ENCODE peak calls at places on chromosomes 1 and 21, in four cellular contexts. T is NCI-H1105; L is stimulated activated CD8-positive, alpha-beta memory T cell treated with anti-CD3 and anti-CD28 coated beads, Interleukin-12 subunit alpha, Interleukin-12 subunit beta, amount 100 ng/mL, for 1 hour; B is AG08396. V is an unnamed sample.

GRCh38 chr21:39316062-39316461 is 2.6 kb upstream of the BRWD1 start:
- DNase-seq in B (no peak), T (no peak), L (no peak), V (no peak)

GRCh38 chr1:214548988-214549387 is 2.4 kb downstream of the PTPN14 start:
- DNase-seq in L (no peak), T (no peak), B (peak; percentile 35), V (no peak)

GRCh38 chr1:77044133-77044849 is 174.9 kb downstream of the PIGK start:
- DNase-seq in L (no peak), T (no peak), B (peak; percentile 8), V (no peak)

GRCh38 chr1:228150021-228150457 is 309 bp downstream of the GJC2 start:
- DNase-seq in L (no peak), B (no peak), T (no peak), V (no peak)

GRCh38 chr1:203177471-203178039 is 1.9 kb upstream of the MYBPH start:
- DNase-seq in L (no peak), T (no peak), B (peak; percentile 70), V (no peak)

GRCh38 chr1:96651517-96651916 is 70.1 kb upstream of the PTBP2 start:
- DNase-seq in L (no peak), T (no peak), B (no peak), V (no peak)

GRCh38 chr1:91523462-91523861 is 22.8 kb downstream of the CDC7 start:
- DNase-seq in L (no peak), B (no peak), T (no peak), V (no peak)

GRCh38 chr1:181412746-181413145 is 70.6 kb upstream of the CACNA1E start:
- DNase-seq in T (no peak), B (no peak), L (no peak), V (no peak)

GRCh38 chr1:183278736-183279591 is 92.9 kb downstream of the LAMC2 start:
- DNase-seq in B (no peak), L (no peak), T (no peak), V (no peak)

GRCh38 chr1:174800221-174800791 is 199.4 kb upstream of the CACYBP start:
- DNase-seq in B (peak; percentile 4), T (no peak), L (no peak), V (no peak)

GRCh38 chr1:117612517-117613248 is 6.8 kb downstream of the TENT5C start:
- DNase-seq in B (peak; percentile 78), L (no peak), T (no peak), V (no peak)

GRCh38 chr1:940121-941026 is 16.7 kb downstream of the SAMD11 start:
- DNase-seq in L (no peak), B (peak; percentile 88), T (peak; percentile 64), V (no peak)

GRCh38 chr21:42484966-42485365 is 11.1 kb downstream of the RSPH1 start:
- DNase-seq in B (no peak), L (no peak), T (no peak), V (no peak)

GRCh38 chr1:34404837-34405236 is 228.1 kb downstream of the C1orf94 start:
- DNase-seq in B (no peak), L (no peak), T (no peak), V (no peak)

V was measured in activated CD4-positive, alpha-beta T cell treated with anti-CD3 and anti-CD28 coated beads, Interleukin-2, amount 50 U/mL, for 4 hours.